ENCODE peak calls at places on chromosome 20, in eight cellular contexts. U, E, A, B, O, R, J and T are unnamed samples.

GRCh38 chr20:54064939-54065338 is 5.5 kb downstream of the BCAS1 start:
- DNase-seq in B (no peak), E (no peak), U (no peak), O (no peak), A (no peak), J (no peak), R (no peak), T (no peak)

GRCh38 chr20:17558154-17558940 is 11.5 kb upstream of the DSTN start:
- DNase-seq in O (peak; percentile 91), A (peak; percentile 86), E (peak; percentile 79), R (no peak), J (no peak), B (no peak), U (no peak), T (peak; percentile 97)

GRCh38 chr20:7980332-7981046 is 39.1 kb downstream of the TMX4 start:
- DNase-seq in B (peak; percentile 46), O (peak; percentile 39), A (no peak), E (peak; percentile 27), R (peak; percentile 56), U (peak; percentile 7), J (no peak), T (peak; percentile 59)

GRCh38 chr20:57570145-57570850 is 9.4 kb downstream of the PCK1 start:
- DNase-seq in R (no peak), E (no peak), A (no peak), U (no peak), J (no peak), B (no peak), O (no peak), T (no peak)

GRCh38 chr20:17875981-17876385 is 92.6 kb downstream of the SNX5 start:
- DNase-seq in J (no peak), R (peak; percentile 68), B (no peak), U (no peak), A (no peak), O (no peak), E (no peak), T (no peak)

GRCh38 chr20:19866070-19866469 is 108.0 kb downstream of the RIN2 start:
- DNase-seq in B (no peak), O (no peak), E (no peak), U (no peak), R (no peak), A (no peak), J (no peak), T (no peak)

GRCh38 chr20:51121272-51121671 is 98.4 kb upstream of the KCNG1 start:
- DNase-seq in A (no peak), E (no peak), U (no peak), R (no peak), J (no peak), O (no peak), B (no peak), T (no peak)

GRCh38 chr20:24773751-24774201 is 175.3 kb upstream of the CST7 start:
- DNase-seq in E (peak; percentile 45), B (no peak), U (no peak), R (no peak), A (peak; percentile 52), O (peak; percentile 80), J (no peak), T (peak; percentile 99)

GRCh38 chr20:4038047-4038459 is 22.7 kb upstream of the RNF24 start:
- DNase-seq in B (peak; percentile 88), A (no peak), R (no peak), U (peak; percentile 42), J (peak; percentile 70), E (peak; percentile 49), O (peak; percentile 83), T (peak; percentile 94)

GRCh38 chr20:35111141-35111888 is 18.7 kb upstream of the TRPC4AP start:
- DNase-seq in U (no peak), O (peak; percentile 90), E (no peak), J (no peak), B (no peak), R (no peak), A (no peak), T (peak; percentile 74)

GRCh38 chr20:44552950-44553908 is 29.1 kb upstream of the PKIG start:
- DNase-seq in B (no peak), R (no peak), O (peak; percentile 80), U (no peak), J (no peak), E (peak; percentile 86), A (no peak), T (peak; percentile 88)

GRCh38 chr20:41405436-41405835 is 38.8 kb upstream of the EMILIN3 start:
- DNase-seq in B (no peak), A (no peak), U (no peak), O (no peak), R (no peak), E (no peak), J (peak; percentile 90), T (no peak)

GRCh38 chr20:44776977-44777376 is 31.3 kb downstream of the KCNK15 start:
- DNase-seq in U (peak; percentile 82), E (peak; percentile 60), O (peak; percentile 17), R (no peak), J (no peak), B (no peak), A (no peak), T (peak; percentile 43)

GRCh38 chr20:8464368-8464767 is 332.3 kb downstream of the PLCB1 start:
- DNase-seq in A (no peak), E (no peak), R (no peak), J (no peak), O (no peak), U (no peak), B (no peak), T (peak; percentile 24)

GRCh38 chr20:38586181-38586525 is 5.2 kb downstream of the ADIG start:
- DNase-seq in B (no peak), U (no peak), J (no peak), A (no peak), E (no peak), R (no peak), O (no peak), T (no peak)

GRCh38 chr20:47220161-47220582 is 136.3 kb downstream of the ZMYND8 start:
- DNase-seq in E (peak; percentile 60), U (peak; percentile 49), J (peak; percentile 49), B (peak; percentile 54), A (no peak), R (peak; percentile 44), O (peak; percentile 38), T (peak; percentile 56)

GRCh38 chr20:37333130-37333847 is 12.7 kb upstream of the SRC start:
- DNase-seq in O (no peak), J (no peak), A (no peak), E (no peak), U (no peak), R (no peak), B (no peak), T (no peak)

GRCh38 chr20:51366155-51366886 is 176.2 kb downstream of the NFATC2 start:
- DNase-seq in B (no peak), O (peak; percentile 100), E (peak; percentile 99), U (no peak), J (peak; percentile 85), A (peak; percentile 89), R (no peak), T (peak; percentile 100)

GRCh38 chr20:3671986-3672863 is 9.0 kb upstream of the GFRA4 start:
- DNase-seq in E (no peak), J (no peak), R (no peak), A (no peak), B (no peak), O (no peak), U (no peak), T (no peak)

GRCh38 chr20:4135385-4136077 is 120.2 kb upstream of the RNF24 start:
- DNase-seq in U (no peak), J (no peak), R (no peak), E (peak; percentile 92), O (peak; percentile 99), B (no peak), A (no peak), T (peak; percentile 100)

GRCh38 chr20:24761220-24762065 is 187.6 kb upstream of the CST7 start:
- DNase-seq in E (no peak), J (no peak), R (no peak), B (no peak), A (peak; percentile 29), U (no peak), O (no peak), T (no peak)

GRCh38 chr20:63129991-63130653 is 85.8 kb downstream of the YTHDF1 start:
- DNase-seq in B (no peak), J (peak; percentile 34), A (no peak), O (no peak), R (no peak), U (peak; percentile 4), E (no peak), T (no peak)

GRCh38 chr20:47241345-47241781 is 115.1 kb downstream of the ZMYND8 start:
- DNase-seq in J (no peak), U (no peak), A (no peak), O (peak; percentile 31), B (no peak), R (peak; percentile 20), E (peak; percentile 41), T (no peak)

GRCh38 chr20:45827712-45828111 is 600 bp upstream of the TNNC2 start:
- DNase-seq in U (no peak), J (no peak), O (no peak), R (no peak), B (no peak), E (no peak), A (no peak), T (no peak)

GRCh38 chr20:57442160-57442887 is 51.1 kb downstream of the RBM38 start:
- DNase-seq in J (peak; percentile 64), E (no peak), U (peak; percentile 35), B (no peak), O (no peak), R (no peak), A (no peak), T (no peak)

GRCh38 chr20:58619847-58620431 is 31.1 kb upstream of the STX16 start:
- DNase-seq in U (no peak), O (no peak), E (no peak), R (no peak), J (peak; percentile 21), A (no peak), B (no peak), T (no peak)

GRCh38 chr20:60906555-60906954 is 345.5 kb upstream of the CDH4 start:
- DNase-seq in O (no peak), B (no peak), J (no peak), U (no peak), E (no peak), R (no peak), A (no peak), T (no peak)

GRCh38 chr20:5451643-5452210 is 135.0 kb upstream of the PROKR2 start:
- DNase-seq in E (no peak), R (no peak), O (no peak), U (no peak), J (no peak), B (no peak), A (no peak), T (no peak)

GRCh38 chr20:9506337-9506821 is 8.0 kb upstream of the LAMP5 start:
- DNase-seq in J (no peak), O (no peak), R (no peak), E (no peak), B (no peak), A (no peak), U (peak; percentile 12), T (peak; percentile 43)

GRCh38 chr20:56501116-56501515 is 23.4 kb upstream of the FAM209A start:
- DNase-seq in R (no peak), E (no peak), B (no peak), O (no peak), U (no peak), A (no peak), J (no peak), T (no peak)

GRCh38 chr20:49028684-49029083 is 17.4 kb upstream of the CSE1L start:
- DNase-seq in E (peak; percentile 65), O (peak; percentile 33), B (no peak), J (no peak), A (no peak), R (peak; percentile 6), U (no peak), T (peak; percentile 26)

GRCh38 chr20:4509825-4510522 is 211.7 kb upstream of the PRND start:
- DNase-seq in E (no peak), O (peak; percentile 64), B (no peak), A (no peak), J (no peak), U (no peak), R (no peak), T (peak; percentile 73)